ENCODE peak calls at places on chromosomes 5 and 9, in seven cellular contexts. One of them, this sample, is unnamed.

GRCh38 chr9:121634329-121634784 is 17.1 kb upstream of the DAB2IP start:
- DNase-seq in cardiac muscle cell: no peak
- DNase-seq in CD4-positive, alpha-beta T cell: no peak
- DNase-seq in nephron progenitor cell: no peak
- DNase-seq in Panc1: no peak
- DNase-seq in WTC11: no peak
- DNase-seq in AG09319: no peak
- DNase-seq in this sample: no peak

GRCh38 chr5:56681346-56681745 is 134.0 kb upstream of the MAP3K1 start:
- DNase-seq in cardiac muscle cell: no peak
- DNase-seq in CD4-positive, alpha-beta T cell: no peak
- DNase-seq in nephron progenitor cell: no peak
- DNase-seq in Panc1: no peak
- DNase-seq in WTC11: no peak
- DNase-seq in AG09319: no peak
- DNase-seq in this sample: no peak

GRCh38 chr5:93929146-93929545 is 187.7 kb upstream of the POU5F2 start:
- DNase-seq in cardiac muscle cell: no peak
- DNase-seq in CD4-positive, alpha-beta T cell: no peak
- DNase-seq in nephron progenitor cell: no peak
- DNase-seq in Panc1: no peak
- DNase-seq in WTC11: no peak
- DNase-seq in AG09319: peak
- DNase-seq in this sample: no peak

GRCh38 chr5:119411935-119412623 is 40.2 kb upstream of the HSD17B4 start:
- DNase-seq in cardiac muscle cell: peak
- DNase-seq in CD4-positive, alpha-beta T cell: peak
- DNase-seq in nephron progenitor cell: peak
- DNase-seq in Panc1: peak
- DNase-seq in WTC11: peak
- DNase-seq in AG09319: no peak
- DNase-seq in this sample: peak

GRCh38 chr5:93956006-93956405 is 214.6 kb upstream of the POU5F2 start:
- DNase-seq in cardiac muscle cell: no peak
- DNase-seq in CD4-positive, alpha-beta T cell: no peak
- DNase-seq in nephron progenitor cell: no peak
- DNase-seq in Panc1: no peak
- DNase-seq in WTC11: no peak
- DNase-seq in AG09319: no peak
- DNase-seq in this sample: no peak

GRCh38 chr9:93120846-93121315 is 13.2 kb downstream of the NINJ1 start:
- DNase-seq in cardiac muscle cell: no peak
- DNase-seq in CD4-positive, alpha-beta T cell: no peak
- DNase-seq in nephron progenitor cell: no peak
- DNase-seq in Panc1: no peak
- DNase-seq in WTC11: no peak
- DNase-seq in AG09319: no peak
- DNase-seq in this sample: no peak

GRCh38 chr9:38226491-38226951 is 157.5 kb upstream of the SHB start:
- DNase-seq in cardiac muscle cell: peak
- DNase-seq in CD4-positive, alpha-beta T cell: no peak
- DNase-seq in nephron progenitor cell: no peak
- DNase-seq in Panc1: no peak
- DNase-seq in WTC11: no peak
- DNase-seq in AG09319: no peak
- DNase-seq in this sample: no peak

GRCh38 chr5:146667633-146668032 is 151.6 kb upstream of the GPR151 start:
- DNase-seq in cardiac muscle cell: no peak
- DNase-seq in CD4-positive, alpha-beta T cell: no peak
- DNase-seq in nephron progenitor cell: no peak
- DNase-seq in Panc1: no peak
- DNase-seq in WTC11: no peak
- DNase-seq in AG09319: no peak
- DNase-seq in this sample: no peak

GRCh38 chr5:14445581-14446290 is 135.9 kb upstream of the OTULINL start:
- DNase-seq in cardiac muscle cell: peak
- DNase-seq in CD4-positive, alpha-beta T cell: no peak
- DNase-seq in nephron progenitor cell: no peak
- DNase-seq in Panc1: no peak
- DNase-seq in WTC11: peak
- DNase-seq in AG09319: no peak
- DNase-seq in this sample: no peak

GRCh38 chr5:77957-78804 is 13.8 kb upstream of the PLEKHG4B start:
- DNase-seq in cardiac muscle cell: peak
- DNase-seq in CD4-positive, alpha-beta T cell: no peak
- DNase-seq in nephron progenitor cell: no peak
- DNase-seq in Panc1: no peak
- DNase-seq in WTC11: no peak
- DNase-seq in AG09319: no peak
- DNase-seq in this sample: no peak

GRCh38 chr9:111187376-111187775 is 142.6 kb downstream of the OR2K2 start:
- DNase-seq in cardiac muscle cell: no peak
- DNase-seq in CD4-positive, alpha-beta T cell: no peak
- DNase-seq in nephron progenitor cell: no peak
- DNase-seq in Panc1: no peak
- DNase-seq in WTC11: no peak
- DNase-seq in AG09319: no peak
- DNase-seq in this sample: no peak

GRCh38 chr5:72427488-72428437 is 79.4 kb downstream of the ZNF366 start:
- DNase-seq in cardiac muscle cell: peak
- DNase-seq in CD4-positive, alpha-beta T cell: no peak
- DNase-seq in nephron progenitor cell: peak
- DNase-seq in Panc1: no peak
- DNase-seq in WTC11: no peak
- DNase-seq in AG09319: no peak
- DNase-seq in this sample: no peak

GRCh38 chr5:77144837-77145139 is 57.7 kb upstream of the ZBED3 start:
- DNase-seq in cardiac muscle cell: no peak
- DNase-seq in CD4-positive, alpha-beta T cell: no peak
- DNase-seq in nephron progenitor cell: no peak
- DNase-seq in Panc1: no peak
- DNase-seq in WTC11: no peak
- DNase-seq in AG09319: no peak
- DNase-seq in this sample: no peak
- TF ChIP-seq CTCF in cardiac muscle cell: no peak
- TF ChIP-seq CTCF in CD4-positive, alpha-beta T cell: peak
- TF ChIP-seq CTCF in nephron progenitor cell: no peak
- TF ChIP-seq CTCF in Panc1: peak
- TF ChIP-seq CTCF in WTC11: no peak
- TF ChIP-seq CTCF in AG09319: no peak
- TF ChIP-seq CTCF in this sample: peak

GRCh38 chr5:66966439-66966838 is 230.2 kb downstream of the CD180 start:
- DNase-seq in cardiac muscle cell: no peak
- DNase-seq in CD4-positive, alpha-beta T cell: no peak
- DNase-seq in nephron progenitor cell: no peak
- DNase-seq in Panc1: no peak
- DNase-seq in WTC11: no peak
- DNase-seq in AG09319: no peak
- DNase-seq in this sample: no peak
- TF ChIP-seq CTCF in cardiac muscle cell: no peak
- TF ChIP-seq CTCF in CD4-positive, alpha-beta T cell: no peak
- TF ChIP-seq CTCF in nephron progenitor cell: no peak
- TF ChIP-seq CTCF in Panc1: peak
- TF ChIP-seq CTCF in WTC11: no peak
- TF ChIP-seq CTCF in AG09319: no peak
- TF ChIP-seq CTCF in this sample: no peak

DNA sequence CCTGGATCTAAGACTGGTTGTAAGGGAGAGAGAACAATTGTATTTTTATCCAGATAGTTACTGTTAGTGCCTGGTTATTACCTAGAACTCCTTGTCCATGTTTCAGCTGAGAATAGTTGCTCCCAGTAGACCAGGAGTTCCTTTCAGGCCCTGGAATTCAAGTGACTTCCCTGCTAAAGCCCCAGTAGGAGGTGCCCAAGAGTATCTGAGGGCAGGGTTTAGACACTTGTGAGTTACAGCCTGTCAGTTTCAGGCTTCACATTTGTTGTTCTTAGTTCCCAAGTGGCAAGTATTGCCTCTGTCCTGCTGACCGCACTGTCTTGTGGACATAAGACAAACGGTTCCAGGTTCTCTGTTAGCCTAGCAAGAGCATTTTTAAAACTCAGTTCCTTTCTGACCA is 743.9 kb upstream of the SEMA6A start:
- DNase-seq in cardiac muscle cell: no peak
- DNase-seq in CD4-positive, alpha-beta T cell: no peak
- DNase-seq in nephron progenitor cell: peak
- DNase-seq in Panc1: no peak
- DNase-seq in WTC11: peak
- DNase-seq in AG09319: no peak
- DNase-seq in this sample: no peak
- TF ChIP-seq CTCF in cardiac muscle cell: no peak
- TF ChIP-seq CTCF in CD4-positive, alpha-beta T cell: no peak
- TF ChIP-seq CTCF in nephron progenitor cell: peak
- TF ChIP-seq CTCF in Panc1: no peak
- TF ChIP-seq CTCF in WTC11: peak
- TF ChIP-seq CTCF in AG09319: no peak
- TF ChIP-seq CTCF in this sample: no peak

GRCh38 chr5:59732301-59732700 is 161.2 kb downstream of the PDE4D start:
- DNase-seq in cardiac muscle cell: no peak
- DNase-seq in CD4-positive, alpha-beta T cell: no peak
- DNase-seq in nephron progenitor cell: no peak
- DNase-seq in Panc1: no peak
- DNase-seq in WTC11: no peak
- DNase-seq in AG09319: no peak
- DNase-seq in this sample: no peak
- TF ChIP-seq CTCF in cardiac muscle cell: no peak
- TF ChIP-seq CTCF in CD4-positive, alpha-beta T cell: no peak
- TF ChIP-seq CTCF in nephron progenitor cell: no peak
- TF ChIP-seq CTCF in Panc1: no peak
- TF ChIP-seq CTCF in WTC11: no peak
- TF ChIP-seq CTCF in AG09319: no peak
- TF ChIP-seq CTCF in this sample: no peak

GRCh38 chr5:6019612-6020011 is 358.7 kb downstream of the MED10 start:
- DNase-seq in cardiac muscle cell: no peak
- DNase-seq in CD4-positive, alpha-beta T cell: no peak
- DNase-seq in nephron progenitor cell: no peak
- DNase-seq in Panc1: no peak
- DNase-seq in WTC11: no peak
- DNase-seq in AG09319: no peak
- DNase-seq in this sample: no peak
- TF ChIP-seq CTCF in cardiac muscle cell: no peak
- TF ChIP-seq CTCF in CD4-positive, alpha-beta T cell: no peak
- TF ChIP-seq CTCF in nephron progenitor cell: no peak
- TF ChIP-seq CTCF in Panc1: no peak
- TF ChIP-seq CTCF in WTC11: no peak
- TF ChIP-seq CTCF in AG09319: no peak
- TF ChIP-seq CTCF in this sample: no peak

DNA sequence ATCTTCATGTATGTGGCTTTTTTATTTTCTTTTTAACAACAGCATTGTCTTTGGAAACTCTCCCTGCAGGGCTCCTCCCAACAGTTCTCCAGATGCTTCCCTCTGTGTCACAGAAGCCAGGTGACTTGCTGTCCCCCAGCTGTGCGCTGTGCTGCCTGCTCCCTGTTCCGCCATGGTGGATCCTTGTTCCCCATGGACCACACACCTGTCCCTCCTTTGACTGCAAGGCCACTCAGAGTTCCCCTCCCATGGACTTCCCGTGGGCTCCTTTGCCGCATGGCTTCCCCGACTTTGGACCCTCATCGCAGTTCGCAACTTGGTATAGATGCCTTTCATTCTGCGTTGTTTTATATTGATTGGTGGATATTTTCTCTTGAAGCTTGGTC is 18.6 kb downstream of the ANKRD33B start:
- DNase-seq in cardiac muscle cell: no peak
- DNase-seq in CD4-positive, alpha-beta T cell: no peak
- DNase-seq in nephron progenitor cell: no peak
- DNase-seq in Panc1: no peak
- DNase-seq in WTC11: no peak
- DNase-seq in AG09319: no peak
- DNase-seq in this sample: no peak
- TF ChIP-seq CTCF in cardiac muscle cell: no peak
- TF ChIP-seq CTCF in CD4-positive, alpha-beta T cell: no peak
- TF ChIP-seq CTCF in nephron progenitor cell: no peak
- TF ChIP-seq CTCF in Panc1: no peak
- TF ChIP-seq CTCF in WTC11: no peak
- TF ChIP-seq CTCF in AG09319: no peak
- TF ChIP-seq CTCF in this sample: no peak

GRCh38 chr5:55410840-55411239 is 103.1 kb downstream of the MTREX start:
- DNase-seq in cardiac muscle cell: no peak
- DNase-seq in CD4-positive, alpha-beta T cell: no peak
- DNase-seq in nephron progenitor cell: no peak
- DNase-seq in Panc1: no peak
- DNase-seq in WTC11: no peak
- DNase-seq in AG09319: no peak
- DNase-seq in this sample: no peak

GRCh38 chr5:55406292-55406691 is 98.5 kb downstream of the MTREX start:
- DNase-seq in cardiac muscle cell: no peak
- DNase-seq in CD4-positive, alpha-beta T cell: no peak
- DNase-seq in nephron progenitor cell: no peak
- DNase-seq in Panc1: no peak
- DNase-seq in WTC11: no peak
- DNase-seq in AG09319: no peak
- DNase-seq in this sample: no peak

GRCh38 chr5:55407984-55408383 is 100.2 kb downstream of the MTREX start:
- DNase-seq in cardiac muscle cell: no peak
- DNase-seq in CD4-positive, alpha-beta T cell: no peak
- DNase-seq in nephron progenitor cell: no peak
- DNase-seq in Panc1: no peak
- DNase-seq in WTC11: no peak
- DNase-seq in AG09319: no peak
- DNase-seq in this sample: no peak

GRCh38 chr5:55409775-55410174 is 102.0 kb downstream of the MTREX start:
- DNase-seq in cardiac muscle cell: no peak
- DNase-seq in CD4-positive, alpha-beta T cell: no peak
- DNase-seq in nephron progenitor cell: no peak
- DNase-seq in Panc1: no peak
- DNase-seq in WTC11: no peak
- DNase-seq in AG09319: no peak
- DNase-seq in this sample: no peak

DNA sequence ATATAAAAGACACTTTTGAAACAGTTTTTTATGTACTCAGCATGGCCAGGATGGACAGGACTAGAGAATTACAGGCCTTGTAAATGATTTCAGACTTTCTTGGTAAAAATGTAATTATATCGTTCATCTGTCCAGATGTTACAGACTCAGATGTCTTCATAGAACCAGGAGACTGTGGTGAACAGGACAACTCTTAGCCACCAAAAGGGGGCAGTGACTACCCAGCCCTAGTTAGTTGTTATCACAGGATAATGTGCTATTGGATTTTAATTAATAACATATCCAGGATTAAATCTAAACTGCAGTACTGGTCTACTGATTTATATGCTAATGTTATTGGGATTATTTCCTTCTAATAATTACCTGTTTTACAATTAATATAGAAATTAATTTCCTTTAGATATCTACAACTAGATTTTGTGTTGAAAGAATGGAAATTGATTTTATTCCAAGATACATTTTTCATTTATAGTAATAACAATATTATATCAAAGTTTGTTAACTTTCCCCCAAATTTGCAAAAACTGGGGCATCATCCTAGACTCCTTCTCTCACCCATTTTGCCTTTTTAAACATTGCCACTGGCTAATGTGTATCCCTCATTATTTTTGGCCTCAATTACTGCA is 99.4 kb downstream of the MTREX start:
- DNase-seq in cardiac muscle cell: peak
- DNase-seq in CD4-positive, alpha-beta T cell: no peak
- DNase-seq in nephron progenitor cell: no peak
- DNase-seq in Panc1: peak
- DNase-seq in WTC11: no peak
- DNase-seq in AG09319: peak
- DNase-seq in this sample: no peak
- TF ChIP-seq CTCF in cardiac muscle cell: peak
- TF ChIP-seq CTCF in CD4-positive, alpha-beta T cell: peak
- TF ChIP-seq CTCF in nephron progenitor cell: peak
- TF ChIP-seq CTCF in Panc1: peak
- TF ChIP-seq CTCF in WTC11: peak
- TF ChIP-seq CTCF in AG09319: peak
- TF ChIP-seq CTCF in this sample: peak

GRCh38 chr5:161288071-161288470 is 258.5 kb downstream of the GABRB2 start:
- DNase-seq in cardiac muscle cell: no peak
- DNase-seq in CD4-positive, alpha-beta T cell: no peak
- DNase-seq in nephron progenitor cell: no peak
- DNase-seq in Panc1: no peak
- DNase-seq in WTC11: no peak
- DNase-seq in AG09319: no peak
- DNase-seq in this sample: no peak
- TF ChIP-seq CTCF in cardiac muscle cell: no peak
- TF ChIP-seq CTCF in CD4-positive, alpha-beta T cell: no peak
- TF ChIP-seq CTCF in nephron progenitor cell: no peak
- TF ChIP-seq CTCF in Panc1: no peak
- TF ChIP-seq CTCF in WTC11: no peak
- TF ChIP-seq CTCF in AG09319: no peak
- TF ChIP-seq CTCF in this sample: no peak